ENCODE peak calls at places on chromosome 13, in seven cellular contexts. J is anterior cingulate cortex; W is NCI-H1930; Z is stimulated activated naive CD8-positive, alpha-beta T cell treated with anti-CD3 and anti-CD28 coated beads, Interleukin-15, amount 100 ng/mL, for 72 hours; I is activated CD8-positive, alpha-beta memory T cell treated with anti-CD3 and anti-CD28 coated beads for 24 hours; N is GM13976; L is cardiac muscle cell. S is an unnamed sample.

GRCh38 chr13:107205318-107206112 is 637.6 kb upstream of the ARGLU1 start:
- DNase-seq in J (peak; percentile 50), W (peak; percentile 73), Z (peak; percentile 44), I (peak; percentile 76), N (peak; percentile 73), L (peak; percentile 79), S (peak; percentile 58)

GRCh38 chr13:109697936-109698335 is 88.4 kb downstream of the IRS2 start:
- DNase-seq in J (no peak), W (no peak), Z (no peak), I (no peak), N (no peak), L (no peak), S (no peak)

GRCh38 chr13:82717249-82717648 is 1165.0 kb downstream of the SLITRK1 start:
- DNase-seq in J (no peak), W (no peak), Z (no peak), I (no peak), N (no peak), L (no peak), S (no peak)

GRCh38 chr13:67230774-67231480 is 791 bp upstream of the PCDH9 start:
- DNase-seq in J (peak; percentile 34), W (peak; percentile 30), Z (peak; percentile 28), I (no peak), N (peak; percentile 59), L (peak; percentile 88), S (peak; percentile 68)

GRCh38 chr13:111330211-111330610 is 9.8 kb downstream of the TEX29 start:
- DNase-seq in J (no peak), W (no peak), Z (no peak), I (no peak), N (peak; percentile 5), L (no peak), S (no peak)

GRCh38 chr13:108919036-108919907 is 289.9 kb downstream of the MYO16 start:
- DNase-seq in J (no peak), W (no peak), Z (no peak), I (no peak), N (no peak), L (no peak), S (no peak)

GRCh38 chr13:25687622-25688225 is 315.9 kb downstream of the ATP8A2 start:
- DNase-seq in J (no peak), W (no peak), Z (no peak), I (no peak), N (no peak), L (no peak), S (no peak)

GRCh38 chr13:48165727-48166126 is 67.3 kb upstream of the ITM2B start:
- DNase-seq in J (no peak), W (no peak), Z (no peak), I (no peak), N (no peak), L (no peak), S (no peak)